ENCODE peak calls at places on chromosomes 7 and 10, in five cellular contexts. One of them, this sample, is unnamed.
A peak's percentile ranks its signal among the peaks of the same experiment; 100 is the strongest.

GRCh38 chr7:101823596-101823995 is 6.2 kb downstream of the CUX1 start:
- DNase-seq in GM12891: no peak
- DNase-seq in endothelial cell: no peak
- DNase-seq in tibial artery: no peak
- DNase-seq in H7: no peak
- DNase-seq in this sample: no peak

GRCh38 chr10:28975891-28976471 is 298.7 kb downstream of the BAMBI start:
- DNase-seq in GM12891: no peak
- DNase-seq in endothelial cell: no peak
- DNase-seq in tibial artery: no peak
- DNase-seq in H7: no peak
- DNase-seq in this sample: no peak

GRCh38 chr7:24334627-24335026 is 50.6 kb downstream of the NPY start:
- DNase-seq in GM12891: no peak
- DNase-seq in endothelial cell: no peak
- DNase-seq in tibial artery: no peak
- DNase-seq in H7: no peak
- DNase-seq in this sample: no peak

GRCh38 chr7:93715234-93715633 is 140.7 kb upstream of the CALCR start:
- DNase-seq in GM12891: no peak
- DNase-seq in endothelial cell: peak; percentile 75
- DNase-seq in tibial artery: peak; percentile 58
- DNase-seq in H7: peak; percentile 32
- DNase-seq in this sample: no peak

GRCh38 chr7:123601530-123601929 is at the start of gene ASB15:
- DNase-seq in GM12891: no peak
- DNase-seq in endothelial cell: no peak
- DNase-seq in tibial artery: no peak
- DNase-seq in H7: no peak
- DNase-seq in this sample: no peak

GRCh38 chr7:150368098-150368883 is at the start of gene REPIN1:
- DNase-seq in GM12891: peak; percentile 79
- DNase-seq in endothelial cell: peak; percentile 88
- DNase-seq in tibial artery: peak; percentile 96
- DNase-seq in H7: peak; percentile 94
- DNase-seq in this sample: peak; percentile 92

GRCh38 chr10:11011966-11012365 is 5.7 kb upstream of the CELF2 start:
- DNase-seq in GM12891: no peak
- DNase-seq in endothelial cell: no peak
- DNase-seq in tibial artery: no peak
- DNase-seq in H7: no peak
- DNase-seq in this sample: no peak

GRCh38 chr7:140230862-140231778 is 54.3 kb upstream of the KDM7A start:
- DNase-seq in GM12891: no peak
- DNase-seq in endothelial cell: peak; percentile 53
- DNase-seq in tibial artery: no peak
- DNase-seq in H7: peak; percentile 95
- DNase-seq in this sample: peak; percentile 87

GRCh38 chr7:42104694-42105093 is 132.3 kb downstream of the GLI3 start:
- DNase-seq in GM12891: no peak
- DNase-seq in endothelial cell: no peak
- DNase-seq in tibial artery: no peak
- DNase-seq in H7: no peak
- DNase-seq in this sample: no peak

GRCh38 chr10:86344714-86345161 is 21.9 kb downstream of the GRID1 start:
- DNase-seq in GM12891: no peak
- DNase-seq in endothelial cell: no peak
- DNase-seq in tibial artery: peak; percentile 51
- DNase-seq in H7: no peak
- DNase-seq in this sample: no peak

GRCh38 chr10:123942114-123942513 is 50.5 kb upstream of the CPXM2 start:
- DNase-seq in GM12891: no peak
- DNase-seq in endothelial cell: no peak
- DNase-seq in tibial artery: no peak
- DNase-seq in H7: no peak
- DNase-seq in this sample: no peak

GRCh38 chr10:71795248-71795647 is 21.9 kb upstream of the VSIR start:
- DNase-seq in GM12891: no peak
- DNase-seq in endothelial cell: peak; percentile 54
- DNase-seq in tibial artery: no peak
- DNase-seq in H7: peak; percentile 83
- DNase-seq in this sample: peak; percentile 42

GRCh38 chr7:150686030-150686626 is 622 bp downstream of the GIMAP2 start:
- DNase-seq in GM12891: no peak
- DNase-seq in endothelial cell: no peak
- DNase-seq in tibial artery: no peak
- DNase-seq in H7: no peak
- DNase-seq in this sample: no peak

This sample was measured in HuH-7.5.